ENCODE peak calls at places on chromosomes 2 and 18, in five cellular contexts. G is MCF 10A; Q is A549; S is nephron progenitor cell; M is CD8-positive, alpha-beta T cell. Y is an unnamed sample.

GRCh38 chr18:56785006-56785405 is 133.8 kb downstream of the WDR7 start:
- DNase-seq in S (no peak), M (no peak), G (no peak), Q (no peak), Y (no peak)

GRCh38 chr2:232245111-232245510 is 133.4 kb upstream of the ALPP start:
- DNase-seq in Q (no peak), G (no peak), S (no peak), M (no peak), Y (no peak)

GRCh38 chr2:7440985-7441384 is 523.8 kb downstream of the RNF144A start:
- DNase-seq in S (no peak), M (no peak), G (no peak), Q (no peak), Y (no peak)

GRCh38 chr18:183769-184168 is 25.4 kb downstream of the USP14 start:
- DNase-seq in G (peak), S (no peak), Q (no peak), M (no peak), Y (no peak)

GRCh38 chr18:9803698-9804516 is 81.9 kb upstream of the TXNDC2 start:
- DNase-seq in G (peak), S (peak), M (no peak), Q (no peak), Y (no peak)

GRCh38 chr2:102449370-102449974 is 23.6 kb upstream of the SLC9A4 start:
- DNase-seq in S (peak), M (peak), G (peak), Q (peak), Y (peak)

GRCh38 chr2:175734679-175735078 is 267.4 kb downstream of the LNPK start:
- DNase-seq in M (no peak), Q (no peak), S (peak), G (no peak), Y (no peak)

GRCh38 chr2:61044596-61044995 is 21.1 kb upstream of the SANBR start:
- DNase-seq in Q (no peak), G (no peak), M (no peak), S (no peak), Y (no peak)

GRCh38 chr2:233700028-233700635 is 7.4 kb downstream of the UGT1A6 start:
- DNase-seq in G (no peak), Q (peak), S (no peak), M (no peak), Y (no peak)

GRCh38 chr2:99079226-99079625 is 62.3 kb upstream of the C2orf15 start:
- DNase-seq in S (no peak), Q (no peak), M (no peak), G (peak), Y (no peak)

GRCh38 chr2:5409925-5410360 is 282.2 kb upstream of the SOX11 start:
- DNase-seq in Q (no peak), M (no peak), S (peak), G (no peak), Y (peak)

GRCh38 chr2:123073371-123073770 is 951.7 kb upstream of the CNTNAP5 start:
- DNase-seq in M (no peak), S (no peak), Q (no peak), G (peak), Y (no peak)

GRCh38 chr2:8584174-8585066 is 97.4 kb upstream of the ID2 start:
- DNase-seq in G (no peak), M (peak), S (no peak), Q (no peak), Y (no peak)

GRCh38 chr18:26540041-26540628 is 8.2 kb downstream of the KCTD1 start:
- DNase-seq in G (peak), Q (peak), M (no peak), S (peak), Y (no peak)

DNA sequence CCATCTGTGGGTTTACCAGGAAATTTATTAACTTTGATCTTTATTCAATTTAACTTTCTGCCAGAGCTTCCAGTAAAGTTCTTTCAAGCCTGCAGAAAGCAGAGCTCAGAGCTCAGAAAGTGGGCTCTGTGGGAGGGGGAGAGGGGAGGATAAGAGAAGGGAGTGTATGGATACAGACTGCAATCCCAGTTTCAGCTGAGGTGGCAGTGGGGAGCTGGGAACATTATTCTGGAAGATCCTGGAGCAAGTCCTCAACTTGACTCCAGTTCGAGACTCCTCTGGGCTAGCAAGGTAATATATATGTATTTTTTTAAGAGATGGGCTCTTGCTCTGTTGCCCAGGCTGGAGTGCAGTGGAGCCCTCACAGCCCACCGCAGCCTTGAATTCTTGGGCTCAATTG is 108.9 kb upstream of the NABP1 start:
- DNase-seq in M (no peak), Q (peak), G (no peak), S (no peak), Y (no peak)
- TF ChIP-seq CTCF in M (no peak), Q (no peak), G (no peak), S (no peak), Y (no peak)

GRCh38 chr2:34734662-34735061 is 1135.6 kb upstream of the FAM98A start:
- DNase-seq in Q (no peak), M (no peak), G (no peak), S (no peak), Y (no peak)

GRCh38 chr2:34734042-34734441 is 1134.9 kb upstream of the FAM98A start:
- DNase-seq in S (no peak), Q (no peak), G (no peak), M (no peak), Y (no peak)

GRCh38 chr2:34736482-34736881 is 1137.4 kb upstream of the FAM98A start:
- DNase-seq in G (no peak), Q (no peak), S (no peak), M (no peak), Y (no peak)

DNA sequence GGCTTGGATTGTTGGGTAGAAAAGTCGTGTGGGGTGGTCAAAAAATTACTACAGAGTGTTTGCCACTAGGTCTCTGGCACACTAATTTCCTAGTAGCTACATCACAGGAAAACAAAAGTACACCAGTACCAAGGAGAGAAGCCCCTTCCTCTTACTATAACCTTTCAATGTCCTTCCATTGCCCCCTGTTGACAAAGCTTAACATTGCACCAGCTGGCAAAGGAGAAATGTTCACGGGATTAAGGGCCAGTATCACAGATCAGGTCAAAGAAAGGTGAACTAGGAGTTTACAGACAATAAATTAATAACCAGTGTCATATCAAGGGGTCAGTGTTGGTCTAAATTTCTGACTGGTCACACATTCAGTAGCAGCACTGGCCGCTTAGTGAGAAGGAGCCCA is 1139.6 kb upstream of the FAM98A start:
- DNase-seq in G (no peak), M (no peak), S (peak), Q (no peak), Y (peak)
- TF ChIP-seq CTCF in G (peak), M (no peak), S (peak), Q (no peak), Y (peak)

GRCh38 chr2:195573314-195573713 is 83.7 kb upstream of the SLC39A10 start:
- DNase-seq in M (no peak), Q (no peak), S (no peak), G (no peak), Y (no peak)

GRCh38 chr2:195574305-195574704 is 82.7 kb upstream of the SLC39A10 start:
- DNase-seq in M (no peak), G (no peak), Q (no peak), S (no peak), Y (no peak)

GRCh38 chr2:195575021-195575420 is 82.0 kb upstream of the SLC39A10 start:
- DNase-seq in M (no peak), Q (no peak), S (no peak), G (peak), Y (no peak)

GRCh38 chr2:195572894-195573293 is 84.1 kb upstream of the SLC39A10 start:
- DNase-seq in S (no peak), G (no peak), M (no peak), Q (no peak), Y (no peak)

DNA sequence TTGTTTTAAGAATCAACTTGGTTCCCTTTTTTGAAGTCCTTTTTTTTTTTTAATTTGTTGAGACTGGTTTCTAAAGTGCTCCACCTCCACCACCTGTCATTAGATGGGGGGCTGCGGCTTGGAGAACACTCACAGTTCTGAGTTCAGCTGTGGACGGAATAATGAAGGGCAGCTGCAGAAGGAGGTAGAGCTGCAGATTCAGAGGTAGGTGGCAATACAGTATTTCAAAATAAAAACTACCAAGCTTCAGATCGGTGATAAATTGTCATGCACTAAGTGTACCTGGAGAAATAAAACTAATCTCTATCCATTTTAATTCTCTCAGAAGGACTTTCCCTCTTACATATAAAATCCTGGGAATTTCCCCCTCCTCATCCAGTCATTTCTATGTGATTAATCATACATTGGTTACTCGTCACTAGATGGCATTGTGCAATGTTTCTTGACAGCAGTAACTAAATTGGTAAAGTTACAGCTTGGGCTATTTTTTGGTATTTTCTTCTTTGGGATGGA is 81.1 kb upstream of the SLC39A10 start:
- DNase-seq in S (no peak), M (no peak), Q (peak), G (peak), Y (no peak)
- TF ChIP-seq CTCF in S (no peak), M (peak), Q (peak), G (no peak), Y (no peak)

DNA sequence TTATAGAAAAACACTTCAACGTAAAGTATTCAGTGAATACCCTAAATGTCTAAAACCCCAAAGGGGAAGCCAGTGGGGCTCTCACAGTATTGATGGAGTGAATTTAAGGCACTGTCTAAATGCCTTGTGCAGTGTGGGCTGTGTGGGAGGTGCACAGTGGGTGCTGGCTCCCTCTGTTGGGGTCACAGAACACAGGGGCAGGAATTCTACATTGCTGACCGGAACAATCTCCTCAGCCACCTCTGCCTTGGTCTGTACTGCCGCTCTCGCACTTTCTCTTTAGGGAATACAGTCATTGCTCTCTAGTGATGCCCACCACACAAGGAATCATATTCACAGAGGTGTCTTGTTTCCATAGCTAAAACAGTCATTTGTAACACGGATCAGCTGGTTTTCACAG is 45.4 kb downstream of the SPRED2 start:
- DNase-seq in Q (no peak), M (no peak), S (no peak), G (no peak), Y (no peak)
- TF ChIP-seq CTCF in Q (no peak), M (no peak), S (no peak), G (no peak), Y (no peak)

GRCh38 chr2:62196278-62196901 is 475 bp downstream of the B3GNT2 start:
- DNase-seq in G (peak), S (no peak), M (peak), Q (peak), Y (no peak)
- TF ChIP-seq CTCF in G (no peak), S (no peak), M (no peak), Q (no peak), Y (no peak)

DNA sequence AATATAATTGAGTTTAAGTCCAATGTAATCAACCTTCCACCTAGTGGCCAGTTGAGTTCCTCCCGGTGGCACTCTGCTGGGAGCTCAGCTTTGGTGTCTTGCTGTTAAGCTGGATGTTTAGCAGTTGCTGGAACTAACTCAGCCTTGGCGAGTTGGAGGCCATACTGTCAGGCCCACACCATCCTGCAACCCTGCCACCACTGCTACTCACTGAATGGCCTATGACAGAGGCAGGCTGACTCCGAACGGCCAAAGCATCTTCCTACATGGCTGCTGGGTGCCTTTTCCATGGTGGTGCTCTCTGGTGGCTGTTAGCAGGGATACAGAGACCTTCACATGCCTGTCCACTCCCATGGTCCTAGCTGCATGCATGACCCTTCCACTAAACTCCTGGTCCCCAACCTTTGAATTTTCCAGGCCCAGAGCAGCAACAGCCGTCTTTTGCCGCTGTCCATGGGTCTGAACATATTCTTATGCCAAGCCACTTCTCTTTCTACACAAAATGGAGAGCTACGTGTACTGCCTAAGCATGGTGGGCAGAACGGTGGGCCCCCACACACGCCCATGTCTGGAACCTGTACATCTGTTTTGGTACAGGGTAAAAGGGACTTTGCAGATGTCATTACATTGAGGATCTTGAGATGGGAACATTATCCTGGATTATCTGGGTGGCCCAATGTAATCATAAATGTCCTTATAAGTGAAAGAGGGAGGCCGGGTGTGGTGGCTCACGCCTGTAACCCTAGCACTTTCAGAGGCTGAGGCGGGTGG is 15.0 kb upstream of the TRAF3IP1 start:
- DNase-seq in G (peak), M (no peak), S (no peak), Q (peak), Y (no peak)
- TF ChIP-seq CTCF in G (peak), M (no peak), S (peak), Q (peak), Y (peak)

GRCh38 chr2:28956890-28957289 is 24.2 kb upstream of the TOGARAM2 start:
- DNase-seq in M (no peak), Q (peak), S (no peak), G (no peak), Y (peak)
- TF ChIP-seq CTCF in M (peak), Q (peak), S (no peak), G (peak), Y (peak)